ENCODE peak calls at places on chromosome 3, in five cellular contexts. J is NCI-H524, H is left ventricle myocardium superior, U is amniotic epithelial cell, B is NCI-H510A treated with DMSO at 0.1 percent for 48 hours. C is an unnamed sample.

GRCh38 chr3:27387625-27388024 is 18.4 kb upstream of the NEK10 start:
- DNase-seq in J (no peak), H (no peak), U (peak), B (no peak), C (no peak)

GRCh38 chr3:184631339-184631965 is 69.9 kb downstream of the EPHB3 start:
- DNase-seq in J (no peak), H (no peak), U (no peak), B (no peak), C (no peak)

GRCh38 chr3:137930976-137931375 is 79.0 kb upstream of the CLDN18 start:
- DNase-seq in J (peak), H (no peak), U (no peak), B (no peak), C (no peak)

GRCh38 chr3:5017953-5018531 is 38.8 kb downstream of the BHLHE40 start:
- DNase-seq in J (no peak), H (peak), U (peak), B (no peak), C (no peak)

GRCh38 chr3:188055388-188055787 is 98.6 kb upstream of the LPP start:
- DNase-seq in J (no peak), H (no peak), U (no peak), B (no peak), C (no peak)

GRCh38 chr3:37934631-37935289 is 55.8 kb upstream of the VILL start:
- DNase-seq in J (no peak), H (no peak), U (peak), B (no peak), C (no peak)

GRCh38 chr3:37098884-37099283 is 75.5 kb downstream of the LRRFIP2 start:
- DNase-seq in J (no peak), H (no peak), U (no peak), B (no peak), C (no peak)

GRCh38 chr3:156762631-156763185 is 63.4 kb upstream of the LEKR1 start:
- DNase-seq in J (no peak), H (no peak), U (peak), B (no peak), C (no peak)

GRCh38 chr3:2765002-2765579 is 345.1 kb downstream of the IL5RA start:
- DNase-seq in J (peak), H (no peak), U (no peak), B (peak), C (no peak)

GRCh38 chr3:183438749-183439148 is 10.3 kb upstream of the MCF2L2 start:
- DNase-seq in J (peak), H (no peak), U (no peak), B (peak), C (no peak)

GRCh38 chr3:14391033-14391432 is 11.4 kb upstream of the SLC6A6 start:
- DNase-seq in J (no peak), H (peak), U (peak), B (no peak), C (no peak)

GRCh38 chr3:88298189-88298588 is 148.4 kb downstream of the C3orf38 start:
- DNase-seq in J (no peak), H (no peak), U (no peak), B (no peak), C (no peak)

GRCh38 chr3:100125539-100125938 is 11.2 kb upstream of the FILIP1L start:
- DNase-seq in J (no peak), H (no peak), U (no peak), B (no peak), C (no peak)

GRCh38 chr3:175956964-175957363 is 1097.8 kb downstream of the NAALADL2 start:
- DNase-seq in J (peak), H (no peak), U (no peak), B (no peak), C (no peak)

GRCh38 chr3:73635254-73635653 is 10.5 kb upstream of the PDZRN3 start:
- DNase-seq in J (no peak), H (no peak), U (no peak), B (no peak), C (no peak)

GRCh38 chr3:19937459-19938362 is 3.7 kb upstream of the EFHB start:
- DNase-seq in J (no peak), H (no peak), U (peak), B (no peak), C (no peak)

GRCh38 chr3:110650752-110651151 is 420.9 kb upstream of the NECTIN3 start:
- DNase-seq in J (no peak), H (no peak), U (no peak), B (no peak), C (no peak)

GRCh38 chr3:21154911-21155310 is 596.1 kb downstream of the ZNF385D start:
- DNase-seq in J (no peak), H (no peak), U (no peak), B (no peak), C (no peak)

GRCh38 chr3:121645054-121645453 is 15.6 kb downstream of the HCLS1 start:
- DNase-seq in J (no peak), H (no peak), U (no peak), B (no peak), C (no peak)

GRCh38 chr3:64455351-64455750 is 230.1 kb upstream of the PRICKLE2 start:
- DNase-seq in J (no peak), H (no peak), U (no peak), B (no peak), C (no peak)

GRCh38 chr3:188037116-188037718 is 116.7 kb upstream of the LPP start:
- DNase-seq in J (peak), H (peak), U (peak), B (peak), C (no peak)

GRCh38 chr3:159559771-159560170 is 428.9 kb upstream of the IL12A start:
- DNase-seq in J (no peak), H (no peak), U (peak), B (no peak), C (no peak)

GRCh38 chr3:157335677-157336076 is 101.0 kb upstream of the PTX3 start:
- DNase-seq in J (peak), H (no peak), U (peak), B (no peak), C (no peak)

GRCh38 chr3:175002732-175003143 is 143.6 kb downstream of the NAALADL2 start:
- DNase-seq in J (no peak), H (no peak), U (peak), B (no peak), C (no peak)

GRCh38 chr3:44685128-44685800 is 27.2 kb upstream of the ZNF502 start:
- DNase-seq in J (peak), H (peak), U (peak), B (peak), C (no peak)

GRCh38 chr3:39154323-39155021 is 1.1 kb upstream of the CSRNP1 start:
- DNase-seq in J (no peak), H (peak), U (peak), B (no peak), C (no peak)

GRCh38 chr3:112390783-112391641 is 58.1 kb downstream of the CD200 start:
- DNase-seq in J (no peak), H (no peak), U (peak), B (no peak), C (no peak)

GRCh38 chr3:137131081-137131480 is 173.3 kb downstream of the IL20RB start:
- DNase-seq in J (no peak), H (no peak), U (no peak), B (no peak), C (no peak)

GRCh38 chr3:152379415-152380042 is 110.8 kb downstream of the MBNL1 start:
- DNase-seq in J (no peak), H (no peak), U (no peak), B (no peak), C (no peak)

GRCh38 chr3:149990423-149990953 is 19.8 kb upstream of the PFN2 start:
- DNase-seq in J (no peak), H (no peak), U (no peak), B (no peak), C (no peak)

GRCh38 chr3:15512173-15512572 is 9.3 kb downstream of the COLQ start:
- DNase-seq in J (peak), H (peak), U (no peak), B (peak), C (no peak)

GRCh38 chr3:179321585-179322322 is 1.1 kb upstream of the ZNF639 start:
- DNase-seq in J (peak), H (no peak), U (peak), B (peak), C (no peak)

GRCh38 chr3:89762360-89762759 is 654.9 kb downstream of the EPHA3 start:
- DNase-seq in J (no peak), H (no peak), U (no peak), B (no peak), C (no peak)

GRCh38 chr3:73319179-73319769 is 257.8 kb downstream of the EBLN2 start:
- DNase-seq in J (peak), H (no peak), U (no peak), B (no peak), C (no peak)

GRCh38 chr3:12439161-12439560 is 45.1 kb upstream of the TSEN2 start:
- DNase-seq in J (no peak), H (no peak), U (no peak), B (no peak), C (no peak)

GRCh38 chr3:116034071-116034470 is 410.8 kb downstream of the GAP43 start:
- DNase-seq in J (peak), H (no peak), U (no peak), B (no peak), C (no peak)

GRCh38 chr3:169658311-169658931 is 5.1 kb downstream of the MECOM start:
- DNase-seq in J (no peak), H (peak), U (no peak), B (no peak), C (no peak)

C was measured in T-helper 9 cell.